ENCODE peak calls at places on chromosome 6, in nine cellular contexts. C is PC-9; Y is GM23248; X is HCT116; O is left lung; R is left ventricle myocardium inferior; P is endodermal cell; G is brain microvascular endothelial cell; H is CD8-positive, alpha-beta T cell. F is an unnamed sample.
A peak's percentile ranks its signal among the peaks of the same experiment; 100 is the strongest.

GRCh38 chr6:71887006-71887743 is 825 bp downstream of the RIMS1 start:
- DNase-seq in C (no peak), Y (peak; percentile 38), X (no peak), O (peak; percentile 68), R (no peak), P (no peak), G (no peak), H (no peak), F (no peak)

GRCh38 chr6:52104979-52105378 is 17.6 kb upstream of the PKHD1 start:
- DNase-seq in C (no peak), Y (no peak), X (no peak), O (no peak), R (no peak), P (no peak), G (no peak), H (no peak), F (no peak)

GRCh38 chr6:8278562-8278961 is 156.8 kb downstream of the SLC35B3 start:
- DNase-seq in C (no peak), Y (no peak), X (no peak), O (no peak), R (no peak), P (no peak), G (no peak), H (no peak), F (no peak)

GRCh38 chr6:16316741-16317251 is 78.4 kb downstream of the GMPR start:
- DNase-seq in C (peak; percentile 22), Y (peak; percentile 85), X (peak; percentile 39), O (no peak), R (no peak), P (peak; percentile 80), G (peak; percentile 44), H (no peak), F (peak; percentile 62)

GRCh38 chr6:30691208-30691872 is 556 bp upstream of the NRM start:
- DNase-seq in C (no peak), Y (peak; percentile 30), X (no peak), O (no peak), R (no peak), P (no peak), G (no peak), H (no peak), F (no peak)

GRCh38 chr6:11278207-11278559 is 45.7 kb upstream of the NEDD9 start:
- DNase-seq in C (no peak), Y (no peak), X (no peak), O (no peak), R (no peak), P (no peak), G (no peak), H (no peak), F (no peak)

GRCh38 chr6:97102152-97102790 is 177.7 kb downstream of the KLHL32 start:
- DNase-seq in C (no peak), Y (no peak), X (no peak), O (no peak), R (no peak), P (no peak), G (no peak), H (no peak), F (no peak)

GRCh38 chr6:107129370-107129925 is 14.1 kb upstream of the BEND3 start:
- DNase-seq in C (no peak), Y (no peak), X (no peak), O (no peak), R (no peak), P (no peak), G (no peak), H (no peak), F (no peak)

GRCh38 chr6:142680308-142680707 is 264.7 kb downstream of the HIVEP2 start:
- DNase-seq in C (no peak), Y (peak; percentile 85), X (no peak), O (no peak), R (no peak), P (no peak), G (no peak), H (peak; percentile 7), F (peak; percentile 33)

GRCh38 chr6:55543633-55544309 is 35.2 kb downstream of the HMGCLL1 start:
- DNase-seq in C (no peak), Y (no peak), X (no peak), O (no peak), R (no peak), P (peak; percentile 54), G (no peak), H (no peak), F (no peak)

GRCh38 chr6:70398783-70399730 is 14.3 kb upstream of the FAM135A start:
- DNase-seq in C (peak; percentile 60), Y (peak; percentile 56), X (peak; percentile 97), O (peak; percentile 43), R (no peak), P (no peak), G (peak; percentile 27), H (no peak), F (no peak)

GRCh38 chr6:156719395-156719719 is 57.8 kb upstream of the ARID1B start:
- DNase-seq in C (no peak), Y (no peak), X (no peak), O (no peak), R (no peak), P (no peak), G (peak; percentile 25), H (no peak), F (peak; percentile 2)

GRCh38 chr6:96142142-96142541 is 126.4 kb downstream of the FUT9 start:
- DNase-seq in C (no peak), Y (no peak), X (no peak), O (no peak), R (no peak), P (no peak), G (no peak), H (no peak), F (no peak)

GRCh38 chr6:81614292-81614691 is 138.2 kb downstream of the TENT5A start:
- DNase-seq in C (no peak), Y (peak; percentile 42), X (no peak), O (no peak), R (no peak), P (no peak), G (peak; percentile 72), H (no peak), F (no peak)

GRCh38 chr6:14542670-14543366 is 425.2 kb downstream of the CD83 start:
- DNase-seq in C (no peak), Y (peak; percentile 92), X (peak; percentile 29), O (no peak), R (no peak), P (no peak), G (peak; percentile 76), H (no peak), F (no peak)

GRCh38 chr6:138421608-138422007 is 17.6 kb downstream of the HEBP2 start:
- DNase-seq in C (no peak), Y (no peak), X (no peak), O (no peak), R (no peak), P (peak; percentile 34), G (no peak), H (no peak), F (no peak)

GRCh38 chr6:109397020-109397419 is 14.8 kb upstream of the CD164 start:
- DNase-seq in C (no peak), Y (peak; percentile 56), X (no peak), O (no peak), R (no peak), P (no peak), G (no peak), H (no peak), F (no peak)

GRCh38 chr6:91081452-91082067 is 494.7 kb upstream of the MAP3K7 start:
- DNase-seq in C (no peak), Y (peak; percentile 55), X (peak; percentile 3), O (no peak), R (no peak), P (peak; percentile 60), G (peak; percentile 53), H (no peak), F (no peak)

GRCh38 chr6:129860901-129861665 is at the start of gene TMEM244:
- DNase-seq in C (no peak), Y (peak; percentile 91), X (no peak), O (no peak), R (no peak), P (no peak), G (peak; percentile 34), H (no peak), F (no peak)

GRCh38 chr6:36123270-36124139 is 6.8 kb upstream of the MAPK13 start:
- DNase-seq in C (peak; percentile 75), Y (peak; percentile 85), X (peak; percentile 58), O (peak; percentile 91), R (peak; percentile 75), P (peak; percentile 95), G (peak; percentile 49), H (peak; percentile 86), F (peak; percentile 86)
- H3K27ac ChIP-seq in C (no peak overlapping the region), Y (no peak overlapping the region), X (no peak overlapping the region), O (no peak overlapping the region), R (no peak overlapping the region), P (no peak overlapping the region), G (no peak overlapping the region), H (peak overlapping the region; percentile 38), F (peak overlapping the region; percentile 32)

GRCh38 chr6:122616877-122617276 is 6.7 kb downstream of the PKIB start:
- DNase-seq in C (no peak), Y (no peak), X (no peak), O (no peak), R (no peak), P (no peak), G (no peak), H (no peak), F (no peak)

GRCh38 chr6:122610690-122611455 is 668 bp downstream of the PKIB start:
- DNase-seq in C (peak; percentile 61), Y (peak; percentile 29), X (peak; percentile 66), O (peak; percentile 82), R (peak; percentile 16), P (peak; percentile 64), G (no peak), H (no peak), F (no peak)

GRCh38 chr6:122615409-122615808 is 5.2 kb downstream of the PKIB start:
- DNase-seq in C (no peak), Y (no peak), X (no peak), O (no peak), R (no peak), P (no peak), G (no peak), H (no peak), F (no peak)

GRCh38 chr6:122612838-122613237 is 2.6 kb downstream of the PKIB start:
- DNase-seq in C (no peak), Y (no peak), X (no peak), O (no peak), R (no peak), P (no peak), G (no peak), H (no peak), F (no peak)

GRCh38 chr6:122614303-122614702 is 4.1 kb downstream of the PKIB start:
- DNase-seq in C (no peak), Y (no peak), X (no peak), O (no peak), R (no peak), P (no peak), G (no peak), H (no peak), F (no peak)
- H3K4me3 ChIP-seq in C (no peak overlapping the region), Y (no peak overlapping the region), X (no peak overlapping the region), O (no peak overlapping the region), R (no peak overlapping the region), P (no peak overlapping the region), G (no peak overlapping the region), H (no peak overlapping the region), F (no peak overlapping the region)

GRCh38 chr6:144314562-144314961 is 29.4 kb downstream of the UTRN start:
- DNase-seq in C (no peak), Y (no peak), X (no peak), O (no peak), R (no peak), P (no peak), G (no peak), H (no peak), F (no peak)
- H3K27ac ChIP-seq in C (no peak overlapping the region), Y (peak overlapping the region; percentile 22), X (no peak overlapping the region), O (peak overlapping the region; percentile 27), R (peak overlapping the region; percentile 65), P (no peak overlapping the region), G (peak overlapping the region; percentile 40), H (no peak overlapping the region), F (no peak overlapping the region)

GRCh38 chr6:57174511-57174907 is 2.4 kb downstream of the BAG2 start:
- DNase-seq in C (no peak), Y (no peak), X (no peak), O (no peak), R (no peak), P (no peak), G (no peak), H (no peak), F (no peak)
- H3K4me3 ChIP-seq in C (peak overlapping the region; percentile 91), Y (peak overlapping the region; percentile 98), X (peak overlapping the region; percentile 78), O (peak overlapping the region; percentile 62), R (peak overlapping the region; percentile 83), P (peak overlapping the region; percentile 86), G (peak overlapping the region; percentile 71), H (no peak overlapping the region), F (no peak overlapping the region)